ENCODE peak calls at places on chromosomes 12 and 14, in seven cellular contexts. One of them, this sample, is unnamed.

GRCh38 chr12:111440631-111441030 is 34.9 kb downstream of the SH2B3 start:
- DNase-seq in T47D: no peak
- DNase-seq in NCI-H524: no peak
- DNase-seq in Kasumi-1: no peak
- DNase-seq in MG63: no peak
- DNase-seq in hepatic stellate cell: no peak
- DNase-seq in left cardiac atrium: no peak
- DNase-seq in this sample: no peak

GRCh38 chr12:9134981-9135628 is 19.4 kb upstream of the A2M start:
- DNase-seq in MG63: no peak
- DNase-seq in NCI-H524: no peak
- DNase-seq in left cardiac atrium: no peak
- DNase-seq in Kasumi-1: no peak
- DNase-seq in hepatic stellate cell: no peak
- DNase-seq in T47D: no peak
- DNase-seq in this sample: peak

GRCh38 chr12:14418526-14418925 is 53.0 kb downstream of the ATF7IP start:
- DNase-seq in Kasumi-1: peak
- DNase-seq in MG63: no peak
- DNase-seq in hepatic stellate cell: peak
- DNase-seq in NCI-H524: no peak
- DNase-seq in T47D: peak
- DNase-seq in left cardiac atrium: no peak
- DNase-seq in this sample: peak

GRCh38 chr12:58584885-58585284 is 335.4 kb downstream of the LRIG3 start:
- DNase-seq in left cardiac atrium: no peak
- DNase-seq in hepatic stellate cell: no peak
- DNase-seq in MG63: no peak
- DNase-seq in NCI-H524: peak
- DNase-seq in T47D: no peak
- DNase-seq in Kasumi-1: no peak
- DNase-seq in this sample: no peak

GRCh38 chr12:120834489-120835303 is 69.5 kb downstream of the SPPL3 start:
- DNase-seq in NCI-H524: no peak
- DNase-seq in MG63: no peak
- DNase-seq in hepatic stellate cell: no peak
- DNase-seq in left cardiac atrium: no peak
- DNase-seq in Kasumi-1: no peak
- DNase-seq in T47D: no peak
- DNase-seq in this sample: no peak

GRCh38 chr12:124700810-124701594 is 133.6 kb upstream of the NCOR2 start:
- DNase-seq in T47D: no peak
- DNase-seq in MG63: peak
- DNase-seq in left cardiac atrium: peak
- DNase-seq in Kasumi-1: no peak
- DNase-seq in NCI-H524: no peak
- DNase-seq in hepatic stellate cell: peak
- DNase-seq in this sample: no peak

GRCh38 chr12:51240971-51241370 is 2.3 kb downstream of the DAZAP2 start:
- DNase-seq in hepatic stellate cell: peak
- DNase-seq in NCI-H524: no peak
- DNase-seq in Kasumi-1: no peak
- DNase-seq in left cardiac atrium: no peak
- DNase-seq in T47D: no peak
- DNase-seq in MG63: no peak
- DNase-seq in this sample: peak

GRCh38 chr12:38890102-38890501 is 15.3 kb downstream of the CPNE8 start:
- DNase-seq in left cardiac atrium: no peak
- DNase-seq in T47D: no peak
- DNase-seq in hepatic stellate cell: no peak
- DNase-seq in NCI-H524: no peak
- DNase-seq in MG63: no peak
- DNase-seq in Kasumi-1: no peak
- DNase-seq in this sample: peak

GRCh38 chr12:48311313-48311712 is 39.4 kb downstream of the ZNF641 start:
- DNase-seq in Kasumi-1: no peak
- DNase-seq in MG63: no peak
- DNase-seq in hepatic stellate cell: no peak
- DNase-seq in NCI-H524: no peak
- DNase-seq in left cardiac atrium: no peak
- DNase-seq in T47D: no peak
- DNase-seq in this sample: no peak

GRCh38 chr12:4824415-4824814 is 85.3 kb upstream of the KCNA1 start:
- DNase-seq in left cardiac atrium: no peak
- DNase-seq in T47D: no peak
- DNase-seq in NCI-H524: no peak
- DNase-seq in Kasumi-1: no peak
- DNase-seq in hepatic stellate cell: peak
- DNase-seq in MG63: peak
- DNase-seq in this sample: no peak

GRCh38 chr12:89345830-89346740 is 6.2 kb downstream of the DUSP6 start:
- DNase-seq in NCI-H524: peak
- DNase-seq in Kasumi-1: peak
- DNase-seq in hepatic stellate cell: no peak
- DNase-seq in MG63: peak
- DNase-seq in left cardiac atrium: peak
- DNase-seq in T47D: no peak
- DNase-seq in this sample: peak

GRCh38 chr12:44446181-44446580 is 429.9 kb downstream of the NELL2 start:
- DNase-seq in Kasumi-1: no peak
- DNase-seq in left cardiac atrium: no peak
- DNase-seq in NCI-H524: no peak
- DNase-seq in MG63: no peak
- DNase-seq in T47D: peak
- DNase-seq in hepatic stellate cell: no peak
- DNase-seq in this sample: no peak

GRCh38 chr12:123859035-123859434 is 96.9 kb downstream of the DNAH10 start:
- DNase-seq in Kasumi-1: no peak
- DNase-seq in MG63: no peak
- DNase-seq in NCI-H524: no peak
- DNase-seq in T47D: no peak
- DNase-seq in hepatic stellate cell: no peak
- DNase-seq in left cardiac atrium: no peak
- DNase-seq in this sample: no peak

GRCh38 chr12:56261503-56262230 is 3.5 kb upstream of the ANKRD52 start:
- DNase-seq in MG63: peak
- DNase-seq in hepatic stellate cell: peak
- DNase-seq in left cardiac atrium: no peak
- DNase-seq in T47D: no peak
- DNase-seq in Kasumi-1: no peak
- DNase-seq in NCI-H524: no peak
- DNase-seq in this sample: peak

GRCh38 chr12:98594050-98594853 is 766 bp downstream of the SLC25A3 start:
- DNase-seq in T47D: no peak
- DNase-seq in MG63: peak
- DNase-seq in left cardiac atrium: peak
- DNase-seq in Kasumi-1: no peak
- DNase-seq in NCI-H524: peak
- DNase-seq in hepatic stellate cell: no peak
- DNase-seq in this sample: peak

GRCh38 chr12:32949815-32950214 is 53.2 kb upstream of the PKP2 start:
- DNase-seq in MG63: no peak
- DNase-seq in left cardiac atrium: no peak
- DNase-seq in NCI-H524: no peak
- DNase-seq in T47D: no peak
- DNase-seq in hepatic stellate cell: no peak
- DNase-seq in Kasumi-1: no peak
- DNase-seq in this sample: no peak

GRCh38 chr12:124640096-124640495 is 72.7 kb upstream of the NCOR2 start:
- DNase-seq in NCI-H524: no peak
- DNase-seq in T47D: no peak
- DNase-seq in left cardiac atrium: no peak
- DNase-seq in MG63: peak
- DNase-seq in Kasumi-1: peak
- DNase-seq in hepatic stellate cell: peak
- DNase-seq in this sample: no peak

GRCh38 chr12:2142068-2142467 is 89.3 kb downstream of the CACNA1C start:
- DNase-seq in hepatic stellate cell: no peak
- DNase-seq in left cardiac atrium: no peak
- DNase-seq in MG63: no peak
- DNase-seq in Kasumi-1: no peak
- DNase-seq in NCI-H524: no peak
- DNase-seq in T47D: no peak
- DNase-seq in this sample: no peak

GRCh38 chr12:65511134-65511912 is 232.8 kb downstream of the MSRB3 start:
- DNase-seq in NCI-H524: no peak
- DNase-seq in T47D: no peak
- DNase-seq in hepatic stellate cell: no peak
- DNase-seq in MG63: peak
- DNase-seq in left cardiac atrium: peak
- DNase-seq in Kasumi-1: no peak
- DNase-seq in this sample: peak

GRCh38 chr12:30968211-30968610 is 41.7 kb downstream of the TSPAN11 start:
- DNase-seq in left cardiac atrium: peak
- DNase-seq in hepatic stellate cell: no peak
- DNase-seq in MG63: no peak
- DNase-seq in Kasumi-1: no peak
- DNase-seq in T47D: no peak
- DNase-seq in NCI-H524: no peak
- DNase-seq in this sample: no peak

GRCh38 chr14:30283822-30284446 is 275.0 kb upstream of the G2E3 start:
- DNase-seq in NCI-H524: peak
- DNase-seq in hepatic stellate cell: no peak
- DNase-seq in Kasumi-1: peak
- DNase-seq in MG63: peak
- DNase-seq in left cardiac atrium: no peak
- DNase-seq in T47D: peak
- DNase-seq in this sample: peak

GRCh38 chr12:10960260-10960659 is 21.2 kb upstream of the TAS2R14 start:
- DNase-seq in MG63: no peak
- DNase-seq in hepatic stellate cell: no peak
- DNase-seq in Kasumi-1: no peak
- DNase-seq in T47D: no peak
- DNase-seq in left cardiac atrium: no peak
- DNase-seq in NCI-H524: no peak
- DNase-seq in this sample: no peak

GRCh38 chr14:60646202-60646886 is 2.9 kb downstream of the SIX1 start:
- DNase-seq in T47D: no peak
- DNase-seq in MG63: no peak
- DNase-seq in NCI-H524: peak
- DNase-seq in Kasumi-1: no peak
- DNase-seq in hepatic stellate cell: no peak
- DNase-seq in left cardiac atrium: no peak
- DNase-seq in this sample: no peak

GRCh38 chr14:87175175-87175574 is 817.8 kb downstream of the GALC start:
- DNase-seq in NCI-H524: peak
- DNase-seq in MG63: no peak
- DNase-seq in Kasumi-1: no peak
- DNase-seq in hepatic stellate cell: no peak
- DNase-seq in left cardiac atrium: no peak
- DNase-seq in T47D: no peak
- DNase-seq in this sample: no peak

GRCh38 chr12:102769323-102769916 is 147.6 kb downstream of the PAH start:
- DNase-seq in MG63: peak
- DNase-seq in Kasumi-1: peak
- DNase-seq in T47D: peak
- DNase-seq in left cardiac atrium: peak
- DNase-seq in NCI-H524: peak
- DNase-seq in hepatic stellate cell: peak
- DNase-seq in this sample: peak

GRCh38 chr12:107670999-107671643 is 14.5 kb upstream of the PWP1 start:
- DNase-seq in Kasumi-1: no peak
- DNase-seq in left cardiac atrium: no peak
- DNase-seq in MG63: no peak
- DNase-seq in T47D: no peak
- DNase-seq in NCI-H524: no peak
- DNase-seq in hepatic stellate cell: no peak
- DNase-seq in this sample: peak